ENCODE peak calls at places on chromosomes 11 and 22, in four cellular contexts. J, I, S and H are unnamed samples.

GRCh38 chr11:92698742-92699141 is 270.7 kb upstream of the MTNR1B start:
- DNase-seq in J (no peak), I (no peak), S (no peak), H (no peak)

GRCh38 chr11:66868726-66869291 is 11.9 kb downstream of the LRFN4 start:
- DNase-seq in J (peak; percentile 85), I (peak; percentile 76), S (no peak), H (peak; percentile 80)

GRCh38 chr22:22710719-22711531 is 66.5 kb downstream of the GGTLC2 start:
- DNase-seq in J (peak; percentile 74), I (peak; percentile 75), S (peak; percentile 52), H (peak; percentile 60)

GRCh38 chr11:20013346-20014066 is 146.8 kb downstream of the DBX1 start:
- DNase-seq in J (no peak), I (peak; percentile 71), S (peak; percentile 42), H (peak; percentile 80)

GRCh38 chr11:56841210-56841810 is 92.8 kb upstream of the OR9G4 start:
- DNase-seq in J (peak; percentile 58), I (peak; percentile 78), S (peak; percentile 78), H (peak; percentile 67)

GRCh38 chr11:112834277-112834755 is 126.9 kb upstream of the NCAM1 start:
- DNase-seq in J (peak; percentile 89), I (peak; percentile 51), S (no peak), H (no peak)

GRCh38 chr11:130178992-130179391 is 19.4 kb downstream of the ST14 start:
- DNase-seq in J (no peak), I (no peak), S (no peak), H (no peak)

GRCh38 chr11:35647535-35648092 is 15.0 kb upstream of the TRIM44 start:
- DNase-seq in J (no peak), I (no peak), S (no peak), H (no peak)

GRCh38 chr11:123233978-123234340 is 38.9 kb upstream of the CLMP start:
- DNase-seq in J (no peak), I (no peak), S (no peak), H (peak; percentile 71)

GRCh38 chr11:111302298-111302697 is 4.0 kb downstream of the POU2AF3 start:
- DNase-seq in J (peak; percentile 51), I (no peak), S (no peak), H (peak; percentile 60)

GRCh38 chr11:96329419-96329818 is 13.6 kb downstream of the MAML2 start:
- DNase-seq in J (no peak), I (no peak), S (no peak), H (no peak)

GRCh38 chr11:96328395-96329010 is 14.5 kb downstream of the MAML2 start:
- DNase-seq in J (no peak), I (no peak), S (peak; percentile 45), H (no peak)

GRCh38 chr11:96330511-96330859 is 12.5 kb downstream of the MAML2 start:
- DNase-seq in J (no peak), I (no peak), S (no peak), H (no peak)

GRCh38 chr11:96331556-96332168 is 11.3 kb downstream of the MAML2 start:
- DNase-seq in J (no peak), I (no peak), S (no peak), H (no peak)

DNA sequence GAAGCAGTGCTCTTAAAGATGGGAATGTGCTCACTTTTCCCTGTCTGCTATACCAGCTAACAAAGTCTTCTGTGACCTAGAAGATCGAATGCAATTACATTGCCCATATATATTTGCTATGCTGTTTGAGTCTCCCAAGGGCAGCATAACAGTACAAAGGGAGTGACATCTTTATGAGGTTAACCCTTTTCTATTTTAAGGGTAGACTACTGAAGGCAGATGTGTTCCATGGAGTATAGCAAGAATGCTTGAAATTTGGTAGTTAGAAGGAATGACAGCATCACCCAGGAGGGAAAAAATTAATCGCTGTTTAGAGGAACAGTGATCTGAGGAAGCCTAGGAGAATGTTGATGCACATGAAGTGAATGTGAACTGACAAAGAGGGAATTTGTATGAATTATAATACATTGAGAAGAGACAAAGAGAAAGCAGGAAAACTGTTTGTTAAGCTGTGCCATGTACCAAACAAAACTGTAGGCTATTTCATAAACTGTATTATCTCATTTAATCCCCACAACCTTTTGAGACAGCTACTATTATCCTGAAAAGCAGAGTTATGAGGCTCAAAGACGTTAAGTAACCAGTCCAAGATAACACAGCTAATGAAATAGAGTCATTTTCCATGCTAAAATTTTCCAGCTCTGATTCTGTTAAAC is 13.0 kb downstream of the MAML2 start:
- DNase-seq in J (no peak), I (no peak), S (no peak), H (no peak)
- H3K4me1 ChIP-seq in J (peaks cover 48% of the 10 kb centered on the region), I (peaks cover 58% of the 10 kb centered on the region), S (peaks cover 25% of the 10 kb centered on the region), H (peaks cover 2% of the 10 kb centered on the region)

GRCh38 chr22:23834406-23834805 is 4.4 kb downstream of the DERL3 start:
- DNase-seq in J (no peak), I (no peak), S (no peak), H (no peak)
- H3K27ac ChIP-seq in J (peak overlapping the region; percentile 44), I (no peak overlapping the region), S (peak overlapping the region; percentile 80), H (no peak overlapping the region)

DNA sequence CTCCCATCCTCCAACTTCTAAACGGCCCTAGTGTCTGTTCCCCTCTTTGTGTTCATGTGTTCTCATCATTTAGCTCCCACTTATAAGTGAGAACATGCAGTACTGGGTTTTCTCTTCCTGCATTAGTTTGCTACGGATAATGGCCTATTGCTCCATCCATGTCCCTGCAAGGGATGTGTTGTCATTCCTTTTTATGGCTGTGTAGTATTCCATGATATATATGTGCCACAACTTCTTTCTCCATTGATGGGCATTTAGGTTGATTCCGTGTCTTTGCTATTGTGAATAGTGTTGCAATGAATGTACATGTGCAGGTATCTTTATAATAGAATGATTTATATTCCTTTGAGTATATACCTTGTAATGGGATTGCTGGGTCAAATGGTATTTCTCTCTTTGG is 5.6 kb upstream of the SMIM38 start:
- DNase-seq in J (no peak), I (no peak), S (no peak), H (no peak)
- H3K4me1 ChIP-seq in J (no peaks in the 10 kb centered on the region), I (no peaks in the 10 kb centered on the region), S (peaks cover 14% of the 10 kb centered on the region), H (no peaks in the 10 kb centered on the region)

DNA sequence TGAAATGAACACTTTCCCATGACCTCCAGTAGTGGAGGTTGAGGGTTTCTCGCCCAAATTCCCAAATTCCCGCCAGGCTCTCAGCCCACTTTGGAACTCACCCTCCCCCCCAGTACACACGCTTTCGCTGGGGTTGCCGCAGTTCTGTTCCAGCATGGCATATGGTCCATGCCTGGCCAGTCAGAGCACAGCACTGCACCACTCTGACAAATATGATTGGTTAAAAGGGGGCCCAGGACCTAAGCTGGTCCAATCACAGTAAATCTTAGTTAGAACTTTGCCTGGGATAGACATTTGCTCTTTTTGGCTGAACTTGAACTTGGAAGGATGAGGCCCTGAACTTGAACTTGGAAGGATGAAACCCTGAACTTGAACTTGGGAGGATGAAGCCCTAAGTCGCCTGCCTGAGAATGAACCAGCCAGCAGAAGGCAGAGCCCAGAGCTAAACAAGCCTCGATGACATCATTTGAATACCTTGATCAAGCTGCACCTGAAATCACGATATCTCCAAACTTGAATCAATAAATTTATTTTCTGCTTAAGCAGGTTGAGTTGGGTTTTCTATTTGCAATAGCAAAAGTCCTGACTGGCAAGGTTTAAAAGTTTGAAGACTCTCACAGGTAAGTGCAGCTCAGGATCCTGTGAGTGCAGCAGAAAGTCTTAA is 12.6 kb upstream of the SSTR3 start:
- DNase-seq in J (no peak), I (no peak), S (no peak), H (no peak)
- H3K27ac ChIP-seq in J (no peak overlapping the region), I (no peak overlapping the region), S (no peak overlapping the region), H (no peak overlapping the region)

DNA sequence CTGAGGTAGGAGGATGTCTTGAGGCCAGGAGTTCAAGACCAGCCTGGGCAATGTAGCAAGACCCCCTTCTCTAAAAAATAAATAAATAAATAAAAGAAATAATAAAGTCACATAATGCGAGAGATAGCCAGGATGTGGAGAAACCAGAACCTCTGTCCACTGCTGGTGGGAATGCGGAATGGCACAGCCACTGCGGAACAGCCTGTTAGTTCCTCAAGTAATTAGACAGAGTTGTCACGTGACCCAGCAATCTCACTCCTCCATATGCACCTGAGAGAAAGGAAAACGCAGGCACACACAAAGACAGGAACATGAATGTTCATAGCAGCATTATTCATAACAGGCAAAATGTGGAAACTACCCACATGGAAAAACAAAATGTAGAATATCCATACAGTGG is 27.5 kb downstream of the LIF start:
- DNase-seq in J (no peak), I (no peak), S (no peak), H (no peak)
- H3K4me1 ChIP-seq in J (peaks cover 17% of the 10 kb centered on the region), I (peaks cover 14% of the 10 kb centered on the region), S (no peaks in the 10 kb centered on the region), H (peaks cover 2% of the 10 kb centered on the region)

GRCh38 chr11:65308281-65308891 is 6.3 kb upstream of the CDC42EP2 start:
- DNase-seq in J (peak; percentile 40), I (no peak), S (peak; percentile 72), H (peak; percentile 57)

GRCh38 chr11:65310215-65310614 is 4.5 kb upstream of the CDC42EP2 start:
- DNase-seq in J (no peak), I (no peak), S (no peak), H (no peak)

GRCh38 chr11:65309006-65309405 is 5.7 kb upstream of the CDC42EP2 start:
- DNase-seq in J (no peak), I (no peak), S (no peak), H (no peak)

GRCh38 chr11:65310756-65311155 is 3.9 kb upstream of the CDC42EP2 start:
- DNase-seq in J (no peak), I (no peak), S (no peak), H (no peak)

DNA sequence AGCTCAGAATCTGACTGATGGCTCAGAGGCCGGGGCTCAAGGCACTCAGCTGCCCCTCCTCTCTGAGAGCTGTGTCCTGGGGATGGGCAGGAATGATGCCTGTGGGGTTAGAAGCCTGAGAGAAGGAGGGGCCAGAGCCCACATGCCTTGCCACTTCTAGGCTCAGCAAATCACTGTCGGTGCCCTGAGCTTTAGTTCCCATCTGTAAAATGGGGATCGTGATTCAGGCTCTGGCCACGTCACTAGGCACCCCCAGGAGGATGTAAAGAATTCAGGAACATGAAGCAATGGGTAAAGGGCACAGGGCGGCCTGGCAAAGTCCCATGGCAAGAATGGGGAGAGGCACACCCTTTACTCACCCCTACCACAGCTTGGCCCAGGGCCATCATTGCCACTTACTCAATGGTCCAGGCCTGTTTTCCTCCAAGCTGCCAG is 3.5 kb upstream of the CDC42EP2 start:
- DNase-seq in J (peak; percentile 65), I (no peak), S (peak; percentile 40), H (peak; percentile 82)
- H3K27ac ChIP-seq in J (no peak overlapping the region), I (no peak overlapping the region), S (no peak overlapping the region), H (peak overlapping the region; percentile 20)

GRCh38 chr11:12767022-12767421 is 92.8 kb downstream of the TEAD1 start:
- DNase-seq in J (no peak), I (no peak), S (no peak), H (no peak)

GRCh38 chr11:12765428-12765827 is 91.2 kb downstream of the TEAD1 start:
- DNase-seq in J (no peak), I (peak; percentile 24), S (no peak), H (no peak)

GRCh38 chr11:12769834-12770345 is 95.7 kb downstream of the TEAD1 start:
- DNase-seq in J (no peak), I (no peak), S (peak; percentile 90), H (no peak)

GRCh38 chr11:12768731-12769673 is 94.8 kb downstream of the TEAD1 start:
- DNase-seq in J (no peak), I (no peak), S (no peak), H (no peak)

DNA sequence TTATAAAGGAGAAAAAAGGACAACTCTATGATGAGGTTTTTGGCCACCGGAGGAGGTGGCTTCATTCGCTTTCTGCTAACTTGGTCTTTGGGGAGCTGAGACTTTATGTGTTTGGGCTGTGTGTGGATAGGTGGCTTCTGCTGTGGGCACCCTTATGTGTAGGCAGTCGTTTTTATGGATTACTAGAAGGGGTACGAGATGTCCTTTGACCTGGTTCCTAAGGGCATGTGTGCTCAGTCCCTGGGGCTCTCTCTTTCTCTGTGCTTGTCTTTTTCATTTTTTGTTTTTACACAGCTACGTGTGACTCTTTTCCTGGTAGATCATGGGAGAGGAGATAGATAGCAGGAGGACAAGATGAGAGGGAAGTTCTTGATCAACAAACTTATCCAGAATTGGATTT is 93.4 kb downstream of the TEAD1 start:
- DNase-seq in J (no peak), I (no peak), S (no peak), H (no peak)
- H3K4me1 ChIP-seq in J (peaks cover 32% of the 10 kb centered on the region), I (peaks cover 36% of the 10 kb centered on the region), S (peaks cover 20% of the 10 kb centered on the region), H (no peaks in the 10 kb centered on the region)